ENCODE peak calls at places on chromosomes 7 and 10, in four cellular contexts. One of them, this sample, is unnamed.

GRCh38 chr7:1950623-1951523 is 280.8 kb downstream of the ELFN1 start:
- DNase-seq in hepatocyte: no peak
- DNase-seq in astrocyte of the spinal cord: peak
- DNase-seq in AG09319: no peak
- DNase-seq in this sample: no peak

GRCh38 chr7:94417921-94418320 is 23.2 kb downstream of the COL1A2 start:
- DNase-seq in hepatocyte: no peak
- DNase-seq in astrocyte of the spinal cord: no peak
- DNase-seq in AG09319: no peak
- DNase-seq in this sample: no peak

GRCh38 chr7:127366680-127367079 is 25.8 kb downstream of the ZNF800 start:
- DNase-seq in hepatocyte: no peak
- DNase-seq in astrocyte of the spinal cord: no peak
- DNase-seq in AG09319: no peak
- DNase-seq in this sample: no peak

GRCh38 chr10:132706701-132707100 is 79.2 kb downstream of the NKX6-2 start:
- DNase-seq in hepatocyte: no peak
- DNase-seq in astrocyte of the spinal cord: no peak
- DNase-seq in AG09319: no peak
- DNase-seq in this sample: no peak

GRCh38 chr10:84140036-84140379 is 699 bp downstream of the GHITM start:
- DNase-seq in hepatocyte: peak
- DNase-seq in astrocyte of the spinal cord: peak
- DNase-seq in AG09319: no peak
- DNase-seq in this sample: no peak

GRCh38 chr7:31056775-31057346 is 4.8 kb downstream of the ADCYAP1R1 start:
- DNase-seq in hepatocyte: no peak
- DNase-seq in astrocyte of the spinal cord: no peak
- DNase-seq in AG09319: no peak
- DNase-seq in this sample: no peak

GRCh38 chr7:152923711-152924110 is 164.2 kb downstream of the ACTR3B start:
- DNase-seq in hepatocyte: no peak
- DNase-seq in astrocyte of the spinal cord: no peak
- DNase-seq in AG09319: no peak
- DNase-seq in this sample: no peak

GRCh38 chr7:107372298-107372697 is 97.6 kb upstream of the GPR22 start:
- DNase-seq in hepatocyte: no peak
- DNase-seq in astrocyte of the spinal cord: peak
- DNase-seq in AG09319: no peak
- DNase-seq in this sample: no peak

GRCh38 chr7:29147821-29148220 is 1.5 kb upstream of the CPVL start:
- DNase-seq in hepatocyte: no peak
- DNase-seq in astrocyte of the spinal cord: no peak
- DNase-seq in AG09319: no peak
- DNase-seq in this sample: no peak

GRCh38 chr10:46232084-46232483 is 54.7 kb upstream of the ANTXRL start:
- DNase-seq in hepatocyte: no peak
- DNase-seq in astrocyte of the spinal cord: no peak
- DNase-seq in AG09319: no peak
- DNase-seq in this sample: no peak

GRCh38 chr7:108808556-108808955 is 238.9 kb downstream of the DNAJB9 start:
- DNase-seq in hepatocyte: no peak
- DNase-seq in astrocyte of the spinal cord: no peak
- DNase-seq in AG09319: no peak
- DNase-seq in this sample: peak

GRCh38 chr10:124996854-124997215 is 54.9 kb downstream of the ZRANB1 start:
- DNase-seq in hepatocyte: no peak
- DNase-seq in astrocyte of the spinal cord: no peak
- DNase-seq in AG09319: no peak
- DNase-seq in this sample: no peak

GRCh38 chr7:88200793-88201192 is 19.0 kb downstream of the SRI start:
- DNase-seq in hepatocyte: no peak
- DNase-seq in astrocyte of the spinal cord: no peak
- DNase-seq in AG09319: no peak
- DNase-seq in this sample: no peak

GRCh38 chr7:70298780-70299446 is 700.6 kb downstream of the AUTS2 start:
- DNase-seq in hepatocyte: no peak
- DNase-seq in astrocyte of the spinal cord: no peak
- DNase-seq in AG09319: no peak
- DNase-seq in this sample: no peak

GRCh38 chr7:142961595-142961972 is 579 bp downstream of the KEL start:
- DNase-seq in hepatocyte: no peak
- DNase-seq in astrocyte of the spinal cord: no peak
- DNase-seq in AG09319: no peak
- DNase-seq in this sample: no peak

GRCh38 chr7:106626376-106627293 is 34.3 kb downstream of the CCDC71L start:
- DNase-seq in hepatocyte: peak
- DNase-seq in astrocyte of the spinal cord: no peak
- DNase-seq in AG09319: no peak
- DNase-seq in this sample: no peak

GRCh38 chr7:128106840-128107239 is 75.6 kb upstream of the LRRC4 start:
- DNase-seq in hepatocyte: no peak
- DNase-seq in astrocyte of the spinal cord: no peak
- DNase-seq in AG09319: no peak
- DNase-seq in this sample: no peak

GRCh38 chr10:32379314-32379949 is 32.5 kb upstream of the EPC1 start:
- DNase-seq in hepatocyte: peak
- DNase-seq in astrocyte of the spinal cord: peak
- DNase-seq in AG09319: peak
- DNase-seq in this sample: peak

GRCh38 chr7:69399038-69399800 is 199.1 kb upstream of the AUTS2 start:
- DNase-seq in hepatocyte: no peak
- DNase-seq in astrocyte of the spinal cord: peak
- DNase-seq in AG09319: no peak
- DNase-seq in this sample: no peak

GRCh38 chr7:131284702-131285419 is 42.8 kb upstream of the MKLN1 start:
- DNase-seq in hepatocyte: peak
- DNase-seq in astrocyte of the spinal cord: peak
- DNase-seq in AG09319: no peak
- DNase-seq in this sample: peak

GRCh38 chr10:120052964-120053363 is 160.4 kb downstream of the SEC23IP start:
- DNase-seq in hepatocyte: peak
- DNase-seq in astrocyte of the spinal cord: no peak
- DNase-seq in AG09319: no peak
- DNase-seq in this sample: no peak

GRCh38 chr7:7830122-7830878 is 111.9 kb upstream of the RPA3 start:
- DNase-seq in hepatocyte: peak
- DNase-seq in astrocyte of the spinal cord: peak
- DNase-seq in AG09319: no peak
- DNase-seq in this sample: no peak

GRCh38 chr7:44057181-44057848 is 8.1 kb downstream of the PGAM2 start:
- DNase-seq in hepatocyte: no peak
- DNase-seq in astrocyte of the spinal cord: no peak
- DNase-seq in AG09319: no peak
- DNase-seq in this sample: no peak

GRCh38 chr10:79142064-79142491 is 73.3 kb downstream of the ZMIZ1 start:
- DNase-seq in hepatocyte: no peak
- DNase-seq in astrocyte of the spinal cord: peak
- DNase-seq in AG09319: no peak
- DNase-seq in this sample: no peak

GRCh38 chr7:144437370-144438191 is 34.1 kb upstream of the NOBOX start:
- DNase-seq in hepatocyte: peak
- DNase-seq in astrocyte of the spinal cord: peak
- DNase-seq in AG09319: peak
- DNase-seq in this sample: peak

GRCh38 chr7:36658603-36659516 is 65.4 kb downstream of the AOAH start:
- DNase-seq in hepatocyte: peak
- DNase-seq in astrocyte of the spinal cord: peak
- DNase-seq in AG09319: peak
- DNase-seq in this sample: peak

GRCh38 chr10:133170092-133170491 is 10.1 kb downstream of the KNDC1 start:
- DNase-seq in hepatocyte: no peak
- DNase-seq in astrocyte of the spinal cord: no peak
- DNase-seq in AG09319: no peak
- DNase-seq in this sample: no peak

GRCh38 chr7:38311329-38311937 is 38.0 kb upstream of the TARP start:
- DNase-seq in hepatocyte: no peak
- DNase-seq in astrocyte of the spinal cord: no peak
- DNase-seq in AG09319: no peak
- DNase-seq in this sample: no peak

GRCh38 chr7:158727690-158728089 is 23.1 kb upstream of the NCAPG2 start:
- DNase-seq in hepatocyte: no peak
- DNase-seq in astrocyte of the spinal cord: no peak
- DNase-seq in AG09319: no peak
- DNase-seq in this sample: no peak
- TF ChIP-seq CTCF in hepatocyte: no peak
- TF ChIP-seq CTCF in astrocyte of the spinal cord: no peak
- TF ChIP-seq CTCF in AG09319: no peak
- TF ChIP-seq CTCF in this sample: no peak

GRCh38 chr10:30494558-30494957 is 60.6 kb downstream of the MAP3K8 start:
- DNase-seq in hepatocyte: no peak
- DNase-seq in astrocyte of the spinal cord: no peak
- DNase-seq in AG09319: no peak
- DNase-seq in this sample: no peak

GRCh38 chr10:30491832-30492530 is 58.0 kb downstream of the MAP3K8 start:
- DNase-seq in hepatocyte: no peak
- DNase-seq in astrocyte of the spinal cord: no peak
- DNase-seq in AG09319: no peak
- DNase-seq in this sample: no peak

GRCh38 chr10:30495687-30496086 is 61.7 kb downstream of the MAP3K8 start:
- DNase-seq in hepatocyte: no peak
- DNase-seq in astrocyte of the spinal cord: no peak
- DNase-seq in AG09319: no peak
- DNase-seq in this sample: no peak

GRCh38 chr10:30491204-30491603 is 57.2 kb downstream of the MAP3K8 start:
- DNase-seq in hepatocyte: no peak
- DNase-seq in astrocyte of the spinal cord: no peak
- DNase-seq in AG09319: peak
- DNase-seq in this sample: no peak

DNA sequence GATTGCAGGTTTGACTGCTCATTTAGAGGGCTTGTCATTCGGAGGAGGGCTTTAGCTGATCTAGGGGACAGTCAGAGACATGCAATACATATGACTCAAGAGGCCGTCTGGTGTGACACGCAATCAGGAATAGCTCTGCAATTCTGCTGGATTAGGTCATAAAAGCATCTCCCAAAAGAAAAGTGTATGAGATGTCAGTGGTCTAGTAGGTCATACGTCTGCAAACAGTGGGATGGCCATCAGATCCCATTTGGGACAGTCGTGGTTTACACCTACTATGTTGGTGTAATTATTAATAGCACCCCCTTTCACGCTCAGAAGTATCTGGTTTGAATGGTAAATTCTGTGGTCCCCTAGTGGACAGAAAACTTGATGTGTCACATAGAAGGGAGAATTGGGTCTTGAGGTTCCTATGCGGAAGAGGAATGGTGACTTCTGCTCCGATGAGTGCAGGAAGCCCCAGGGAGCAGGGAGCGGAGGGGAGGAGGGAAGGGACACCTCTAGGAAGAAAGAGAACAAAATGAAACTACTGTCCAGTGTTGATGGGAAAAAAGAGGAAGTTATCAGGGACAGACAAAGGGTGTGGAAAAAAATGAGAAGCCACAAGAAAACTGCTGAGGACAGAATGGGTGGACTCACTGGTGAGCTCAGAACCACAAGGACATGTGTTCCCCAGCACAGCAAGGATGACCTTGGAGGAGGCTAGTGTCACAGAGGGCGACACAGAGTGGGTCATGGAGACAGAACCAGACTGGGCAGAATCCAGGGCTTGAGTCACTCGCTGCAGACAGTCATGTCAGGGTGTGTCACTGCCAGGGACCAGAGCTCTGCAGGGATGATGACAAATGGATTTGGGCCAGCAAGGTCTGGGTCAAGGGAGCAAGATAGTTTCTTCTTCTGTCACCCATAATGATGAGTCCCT is 59.9 kb downstream of the MAP3K8 start:
- DNase-seq in hepatocyte: no peak
- DNase-seq in astrocyte of the spinal cord: no peak
- DNase-seq in AG09319: no peak
- DNase-seq in this sample: no peak
- TF ChIP-seq CTCF in hepatocyte: no peak
- TF ChIP-seq CTCF in astrocyte of the spinal cord: no peak
- TF ChIP-seq CTCF in AG09319: no peak
- TF ChIP-seq CTCF in this sample: no peak

GRCh38 chr10:92915892-92916291 is 67.6 kb downstream of the EXOC6 start:
- DNase-seq in hepatocyte: no peak
- DNase-seq in astrocyte of the spinal cord: no peak
- DNase-seq in AG09319: no peak
- DNase-seq in this sample: no peak
- TF ChIP-seq CTCF in hepatocyte: no peak
- TF ChIP-seq CTCF in astrocyte of the spinal cord: no peak
- TF ChIP-seq CTCF in AG09319: no peak
- TF ChIP-seq CTCF in this sample: no peak

DNA sequence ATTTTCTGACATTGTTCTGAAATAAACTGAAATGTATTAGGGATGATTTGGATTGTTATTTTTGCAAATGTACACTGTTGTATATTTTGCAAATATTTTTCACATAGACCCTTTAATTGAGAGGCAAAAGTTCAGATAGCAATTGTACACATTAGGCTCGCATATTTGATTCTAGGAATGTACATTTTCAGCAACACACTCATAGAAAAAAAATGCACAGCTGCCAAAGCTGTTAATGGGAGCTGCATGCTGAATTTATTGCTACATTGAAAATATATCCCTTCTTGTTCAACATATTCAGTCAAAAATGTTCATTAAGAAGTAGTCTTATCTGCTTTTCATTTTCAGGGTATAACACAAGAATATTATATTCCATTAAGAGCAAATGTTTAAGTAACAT is 512.9 kb downstream of the ATRNL1 start:
- DNase-seq in hepatocyte: no peak
- DNase-seq in astrocyte of the spinal cord: peak
- DNase-seq in AG09319: no peak
- DNase-seq in this sample: no peak
- TF ChIP-seq CTCF in hepatocyte: no peak
- TF ChIP-seq CTCF in astrocyte of the spinal cord: no peak
- TF ChIP-seq CTCF in AG09319: no peak
- TF ChIP-seq CTCF in this sample: no peak